ENCODE peak calls at places on chromosomes 1 and 21, in nine cellular contexts. N, K, D, T, L, J, M, V and O are unnamed samples.
A peak's percentile ranks its signal among the peaks of the same experiment; 100 is the strongest.

GRCh38 chr1:116881879-116882520 is 27.7 kb upstream of the PTGFRN start:
- DNase-seq in N (no peak), K (no peak), D (peak; percentile 36), T (peak; percentile 26), L (no peak), J (no peak), M (peak; percentile 30), V (no peak), O (no peak)

GRCh38 chr21:46068516-46069079 is 29.3 kb upstream of the COL6A2 start:
- DNase-seq in N (no peak), K (no peak), D (no peak), T (no peak), L (no peak), J (no peak), M (no peak), V (peak; percentile 7), O (no peak)

GRCh38 chr21:39079617-39080016 is 103.6 kb downstream of the PSMG1 start:
- DNase-seq in N (no peak), K (no peak), D (peak; percentile 60), T (no peak), L (no peak), J (no peak), M (peak; percentile 63), V (no peak), O (no peak)

GRCh38 chr1:21937372-21938121 is 437 bp upstream of the HSPG2 start:
- DNase-seq in N (peak; percentile 85), K (no peak), D (peak; percentile 85), T (peak; percentile 82), L (no peak), J (peak; percentile 60), M (peak; percentile 81), V (peak; percentile 75), O (peak; percentile 73)

GRCh38 chr1:5933676-5934057 is 58.6 kb downstream of the NPHP4 start:
- DNase-seq in N (no peak), K (no peak), D (no peak), T (no peak), L (no peak), J (no peak), M (no peak), V (no peak), O (no peak)

GRCh38 chr1:3062616-3063378 is 6.2 kb upstream of the PRDM16 start:
- DNase-seq in N (no peak), K (no peak), D (peak; percentile 24), T (no peak), L (no peak), J (no peak), M (no peak), V (peak; percentile 49), O (no peak)

GRCh38 chr1:118115567-118116272 is 69.3 kb downstream of the SPAG17 start:
- DNase-seq in N (no peak), K (no peak), D (no peak), T (peak; percentile 19), L (no peak), J (no peak), M (no peak), V (no peak), O (no peak)

GRCh38 chr1:201640624-201641023 is 101.7 kb downstream of the NAV1 start:
- DNase-seq in N (no peak), K (no peak), D (no peak), T (no peak), L (no peak), J (no peak), M (peak; percentile 23), V (no peak), O (no peak)

GRCh38 chr1:39957299-39958020 is 2.5 kb downstream of the MFSD2A start:
- DNase-seq in N (no peak), K (no peak), D (no peak), T (no peak), L (no peak), J (no peak), M (no peak), V (no peak), O (no peak)

GRCh38 chr1:61392417-61393242 is 310.3 kb downstream of the NFIA start:
- DNase-seq in N (no peak), K (no peak), D (no peak), T (no peak), L (no peak), J (no peak), M (no peak), V (no peak), O (no peak)
- TF ChIP-seq POLR2AphosphoS5 in N (no peak), K (no peak), D (no peak), T (no peak), L (no peak), J (no peak), M (no peak), V (no peak), O (no peak)

GRCh38 chr1:42456754-42457089 is 379 bp downstream of the PPCS start:
- DNase-seq in N (peak; percentile 66), K (no peak), D (peak; percentile 63), T (peak; percentile 69), L (peak; percentile 26), J (no peak), M (peak; percentile 71), V (no peak), O (peak; percentile 65)

GRCh38 chr1:42453386-42453785 is 2.4 kb downstream of the ZMYND12 start:
- DNase-seq in N (no peak), K (no peak), D (no peak), T (no peak), L (no peak), J (no peak), M (no peak), V (no peak), O (no peak)

GRCh38 chr1:42454409-42454808 is 1.4 kb downstream of the ZMYND12 start:
- DNase-seq in N (no peak), K (no peak), D (no peak), T (no peak), L (no peak), J (no peak), M (no peak), V (no peak), O (no peak)

GRCh38 chr1:42456010-42456753 is at the start of the genes PPCS and ZMYND12:
- DNase-seq in N (peak; percentile 86), K (no peak), D (peak; percentile 93), T (peak; percentile 88), L (peak; percentile 83), J (peak; percentile 75), M (peak; percentile 90), V (peak; percentile 82), O (peak; percentile 82)
- TF ChIP-seq POLR2A in N (peak; percentile 94), K (peak; percentile 73), D (no peak), T (peak; percentile 89), L (peak; percentile 91), J (peak; percentile 66), M (peak; percentile 88), V (peak; percentile 69), O (peak; percentile 92)

DNA sequence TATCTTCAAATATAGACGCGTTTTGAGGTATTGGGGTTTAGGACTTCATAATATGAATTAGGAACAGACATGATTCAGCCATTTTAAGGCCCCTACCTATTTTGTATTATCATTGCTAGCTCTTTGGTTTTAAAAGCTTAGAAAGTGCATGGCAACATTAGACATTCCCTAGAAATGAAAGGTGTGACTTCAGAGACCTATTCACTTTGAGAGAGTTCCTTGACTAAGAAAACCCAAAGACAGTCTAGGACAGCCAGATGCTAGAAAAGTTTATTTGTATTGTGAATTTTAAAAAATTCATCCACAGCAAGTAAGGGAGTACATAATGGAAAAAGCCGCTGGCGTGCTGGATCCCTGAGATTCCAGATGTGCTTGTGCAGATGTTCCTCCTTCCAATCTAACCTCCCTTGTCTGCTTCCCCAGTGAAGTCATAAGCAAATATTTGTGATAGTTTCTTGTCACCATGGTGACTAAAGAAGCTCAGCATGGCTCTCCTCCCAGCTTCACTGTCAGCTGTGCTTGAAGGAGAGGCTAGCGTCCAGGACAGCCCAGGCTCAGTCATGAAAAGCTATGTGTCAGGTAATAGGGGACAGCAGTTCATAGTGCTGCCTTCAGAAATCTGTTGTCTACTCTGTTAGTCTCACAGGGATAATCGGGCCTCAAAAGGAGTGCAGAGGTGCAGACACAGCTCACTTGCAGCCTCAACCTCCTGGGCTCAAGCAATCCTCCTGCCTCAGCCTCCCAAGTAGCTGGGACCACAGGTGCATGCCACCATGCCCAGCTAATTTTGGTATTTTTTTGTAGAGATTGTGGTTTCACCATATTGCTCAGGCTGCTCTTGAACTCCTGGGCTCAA is 34.8 kb downstream of the KPNA6 start:
- DNase-seq in N (no peak), K (no peak), D (peak; percentile 31), T (no peak), L (no peak), J (no peak), M (peak; percentile 18), V (peak; percentile 64), O (no peak)
- TF ChIP-seq POLR2AphosphoS5 in N (no peak), K (no peak), D (no peak), T (no peak), L (no peak), J (no peak), M (no peak), V (no peak), O (no peak)

GRCh38 chr1:96376846-96377245 is 344.7 kb upstream of the PTBP2 start:
- DNase-seq in N (no peak), K (no peak), D (no peak), T (no peak), L (no peak), J (no peak), M (no peak), V (no peak), O (no peak)
- TF ChIP-seq POLR2A in N (no peak), K (no peak), D (no peak), T (no peak), L (no peak), J (no peak), M (no peak), V (no peak), O (no peak)

GRCh38 chr1:53145619-53145941 is 3.1 kb upstream of the SLC1A7 start:
- DNase-seq in N (no peak), K (no peak), D (no peak), T (no peak), L (no peak), J (no peak), M (no peak), V (no peak), O (no peak)
- TF ChIP-seq POLR2AphosphoS5 in N (no peak), K (no peak), D (no peak), T (no peak), L (no peak), J (no peak), M (no peak), V (no peak), O (no peak)

GRCh38 chr1:205074084-205074483 is 10.2 kb downstream of the TMEM81 start:
- DNase-seq in N (no peak), K (no peak), D (no peak), T (no peak), L (no peak), J (no peak), M (no peak), V (no peak), O (no peak)

GRCh38 chr1:205075642-205076155 is 8.6 kb downstream of the TMEM81 start:
- DNase-seq in N (no peak), K (no peak), D (no peak), T (no peak), L (no peak), J (no peak), M (no peak), V (no peak), O (no peak)

GRCh38 chr1:205072881-205073280 is 11.4 kb downstream of the TMEM81 start:
- DNase-seq in N (no peak), K (no peak), D (no peak), T (no peak), L (no peak), J (no peak), M (no peak), V (no peak), O (no peak)

GRCh38 chr1:205073511-205073910 is 10.7 kb downstream of the TMEM81 start:
- DNase-seq in N (no peak), K (no peak), D (no peak), T (no peak), L (no peak), J (no peak), M (no peak), V (no peak), O (no peak)

GRCh38 chr1:205074513-205074912 is 9.7 kb downstream of the TMEM81 start:
- DNase-seq in N (no peak), K (no peak), D (no peak), T (no peak), L (no peak), J (no peak), M (no peak), V (no peak), O (no peak)
- TF ChIP-seq POLR2A in N (no peak), K (no peak), D (no peak), T (no peak), L (no peak), J (no peak), M (no peak), V (no peak), O (no peak)